ENCODE peak calls at places on chromosomes 6 and 20, in ten cellular contexts. B is pancreas; G is fibroblast of lung; M is SK-N-SH; X is CD8-positive, alpha-beta T cell; O is stomach; R is naive thymus-derived CD4-positive, alpha-beta T cell; Z is CD4-positive, alpha-beta memory T cell; D is cardiac muscle cell; P is K562. V is an unnamed sample. For H3K36me3, the result is how much of the 10 kb centered on the place peaks cover.

GRCh38 chr6:48535569-48535968 is 424.6 kb upstream of the PTCHD4 start:
- DNase-seq in B (no peak), G (peak), M (no peak), X (no peak), O (no peak), R (no peak), Z (no peak), D (no peak), P (no peak), V (no peak)

GRCh38 chr6:33078442-33078841 is 2.7 kb downstream of the HLA-DPB1 start:
- DNase-seq in B (no peak), G (no peak), M (no peak), X (no peak), O (no peak), R (no peak), Z (no peak), D (no peak), P (no peak), V (no peak)

GRCh38 chr6:164753517-164753916 is 555.9 kb downstream of the C6orf118 start:
- DNase-seq in B (no peak), G (peak), M (no peak), X (no peak), O (no peak), R (no peak), Z (no peak), D (no peak), P (no peak), V (no peak)

GRCh38 chr6:31837612-31838553 is 10.3 kb downstream of the HSPA1B start:
- DNase-seq in B (no peak), G (no peak), M (no peak), X (no peak), O (no peak), R (no peak), Z (no peak), D (no peak), P (no peak), V (no peak)

GRCh38 chr6:43698584-43699349 is 11.2 kb upstream of the MRPS18A start:
- DNase-seq in B (no peak), G (no peak), M (no peak), X (no peak), O (peak), R (no peak), Z (no peak), D (peak), P (no peak), V (no peak)

GRCh38 chr20:1654994-1655393 is 2.6 kb downstream of the SIRPG start:
- DNase-seq in B (no peak), G (no peak), M (no peak), X (no peak), O (no peak), R (peak), Z (peak), D (no peak), P (no peak), V (no peak)

GRCh38 chr6:88513920-88514319 is 347.8 kb upstream of the CNR1 start:
- DNase-seq in B (no peak), G (no peak), M (no peak), X (no peak), O (no peak), R (no peak), Z (no peak), D (no peak), P (peak), V (no peak)

GRCh38 chr6:165799736-165800135 is 136.7 kb upstream of the PDE10A start:
- DNase-seq in B (no peak), G (no peak), M (no peak), X (no peak), O (no peak), R (no peak), Z (no peak), D (no peak), P (no peak), V (no peak)

GRCh38 chr6:161439093-161439492 is 165.2 kb upstream of the AGPAT4 start:
- DNase-seq in B (no peak), G (peak), M (no peak), X (no peak), O (no peak), R (no peak), Z (no peak), D (no peak), P (peak), V (peak)

GRCh38 chr6:135423649-135424128 is 73.9 kb downstream of the AHI1 start:
- DNase-seq in B (no peak), G (peak), M (peak), X (no peak), O (no peak), R (peak), Z (peak), D (peak), P (peak), V (peak)

GRCh38 chr20:23638309-23638708 is 554 bp upstream of the CST3 start:
- DNase-seq in B (no peak), G (no peak), M (no peak), X (no peak), O (no peak), R (no peak), Z (no peak), D (no peak), P (no peak), V (no peak)

GRCh38 chr6:21595265-21595950 is 1.9 kb downstream of the SOX4 start:
- DNase-seq in B (peak), G (no peak), M (peak), X (no peak), O (peak), R (peak), Z (peak), D (peak), P (no peak), V (peak)

GRCh38 chr20:13017235-13017634 is 8.5 kb downstream of the SPTLC3 start:
- DNase-seq in B (no peak), G (peak), M (no peak), X (no peak), O (no peak), R (no peak), Z (no peak), D (peak), P (no peak), V (no peak)

GRCh38 chr20:43960231-43960630 is 45.6 kb downstream of the TOX2 start:
- DNase-seq in B (no peak), G (no peak), M (no peak), X (no peak), O (no peak), R (no peak), Z (no peak), D (no peak), P (no peak), V (no peak)

DNA sequence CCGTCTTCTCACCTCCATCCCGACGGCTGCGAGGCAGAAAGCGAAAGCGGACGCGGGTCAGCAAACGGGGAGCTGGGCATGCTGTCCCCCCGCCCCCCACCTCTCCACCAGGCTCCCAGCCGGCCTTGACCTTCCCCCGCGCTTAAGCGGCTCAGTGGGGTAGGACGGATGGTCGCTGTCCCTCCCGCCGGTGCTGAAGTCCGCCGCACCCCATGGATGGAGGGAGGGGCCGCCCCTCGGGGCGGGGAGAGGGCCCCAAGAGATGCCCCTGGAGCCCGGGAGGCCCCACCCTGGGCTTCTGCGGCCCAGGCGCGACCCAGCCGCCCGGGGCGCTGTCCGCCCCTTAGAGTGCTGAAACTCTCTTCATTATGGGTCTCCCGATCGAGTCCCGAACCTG is at the start of gene KCNB1:
- DNase-seq in B (peak), G (peak), M (peak), X (peak), O (peak), R (peak), Z (peak), D (peak), P (peak), V (peak)
- H3K27ac ChIP-seq in B (no peak), G (no peak), M (no peak), X (no peak), O (no peak), R (no peak), Z (no peak), D (no peak), P (no peak), V (no peak)

DNA sequence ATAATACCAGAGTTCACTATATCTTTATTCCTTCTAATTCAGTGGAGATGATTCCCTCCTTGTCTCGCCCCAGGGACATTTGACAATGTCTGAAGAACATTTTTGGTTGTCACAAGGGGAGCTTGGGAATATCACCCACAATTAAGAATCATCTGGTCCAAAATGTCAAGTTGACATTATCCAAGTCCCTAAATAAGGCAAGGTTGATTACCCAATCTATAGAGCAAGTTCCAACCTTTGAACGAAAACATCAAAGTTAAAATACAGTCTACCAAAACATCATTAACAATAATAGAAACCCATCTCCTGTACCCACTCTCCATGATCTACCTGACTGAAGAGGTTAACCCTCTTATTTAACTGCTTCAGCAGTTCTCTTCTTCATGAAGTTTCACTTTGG is 15.6 kb downstream of the DEK start:
- DNase-seq in B (no peak), G (no peak), M (no peak), X (no peak), O (no peak), R (no peak), Z (no peak), D (no peak), P (no peak), V (no peak)
- H3K36me3 ChIP-seq in B (under half), G (under half), M (half or more), X (under half), O (under half), R (under half), Z (under half), D (under half), P (half or more), V (half or more)

GRCh38 chr20:61918548-61918947 is 147.1 kb downstream of the TAF4 start:
- DNase-seq in B (no peak), G (no peak), M (no peak), X (no peak), O (no peak), R (no peak), Z (no peak), D (no peak), P (no peak), V (no peak)
- H3K4me3 ChIP-seq in B (no peak), G (no peak), M (no peak), X (no peak), O (no peak), R (no peak), Z (no peak), D (no peak), P (no peak), V (no peak)

GRCh38 chr20:47418061-47418616 is 61.6 kb upstream of the ZMYND8 start:
- DNase-seq in B (no peak), G (no peak), M (no peak), X (no peak), O (no peak), R (no peak), Z (no peak), D (no peak), P (no peak), V (no peak)

GRCh38 chr20:47412073-47412472 is 55.6 kb upstream of the ZMYND8 start:
- DNase-seq in B (no peak), G (no peak), M (no peak), X (no peak), O (no peak), R (no peak), Z (no peak), D (no peak), P (no peak), V (no peak)

GRCh38 chr20:47411161-47411560 is 54.7 kb upstream of the ZMYND8 start:
- DNase-seq in B (no peak), G (no peak), M (no peak), X (no peak), O (no peak), R (no peak), Z (no peak), D (no peak), P (no peak), V (no peak)

GRCh38 chr20:47417245-47418060 is 61.0 kb upstream of the ZMYND8 start:
- DNase-seq in B (no peak), G (no peak), M (no peak), X (no peak), O (no peak), R (no peak), Z (no peak), D (no peak), P (no peak), V (no peak)

DNA sequence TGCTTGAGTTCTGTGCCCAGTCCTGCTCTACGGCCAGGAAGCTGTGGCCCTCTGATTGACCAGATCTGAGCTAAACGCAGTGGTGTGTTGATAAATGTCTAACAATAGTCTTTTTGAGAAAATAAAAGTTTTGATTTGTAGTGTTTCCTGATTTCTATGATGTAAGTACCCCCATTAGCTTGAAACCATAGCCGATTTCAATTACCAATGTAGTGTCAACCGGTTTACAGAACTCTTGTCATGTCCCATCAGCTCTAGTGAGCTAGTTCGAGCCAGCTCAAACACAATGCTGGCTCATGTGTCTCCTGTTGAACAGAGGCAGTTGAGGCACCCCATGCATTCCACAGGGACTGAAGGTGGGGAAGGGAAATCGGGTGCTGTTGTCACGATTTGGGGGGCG is 56.7 kb upstream of the ZMYND8 start:
- DNase-seq in B (no peak), G (no peak), M (no peak), X (no peak), O (no peak), R (no peak), Z (no peak), D (no peak), P (no peak), V (no peak)
- H3K27ac ChIP-seq in B (no peak), G (no peak), M (no peak), X (no peak), O (peak), R (no peak), Z (no peak), D (no peak), P (no peak), V (no peak)

GRCh38 chr6:126112171-126112632 is 125.9 kb downstream of the TRMT11 start:
- DNase-seq in B (no peak), G (peak), M (no peak), X (no peak), O (no peak), R (no peak), Z (no peak), D (peak), P (peak), V (no peak)
- H3K36me3 ChIP-seq in B (under half), G (under half), M (under half), X (under half), O (under half), R (under half), Z (under half), D (under half), P (under half), V (under half)

GRCh38 chr6:29520232-29520631 is 32.5 kb upstream of the MAS1L start:
- DNase-seq in B (no peak), G (no peak), M (no peak), X (no peak), O (no peak), R (no peak), Z (no peak), D (no peak), P (no peak), V (no peak)
- H3K4me3 ChIP-seq in B (no peak), G (no peak), M (no peak), X (no peak), O (no peak), R (no peak), Z (no peak), D (no peak), P (no peak), V (no peak)

V was measured in SJSA1.